ENCODE peak calls at places on chromosomes 16 and 17, in four cellular contexts. R is WTC11, J is SK-N-SH, U is K562. C is an unnamed sample.
A peak's percentile ranks its signal among the peaks of the same experiment; 100 is the strongest.

GRCh38 chr17:3738562-3739295 is 15.0 kb downstream of the HASPIN start:
- DNase-seq in U (no peak), R (no peak), J (no peak), C (no peak)

GRCh38 chr17:80725532-80725931 is 180.9 kb downstream of the RPTOR start:
- DNase-seq in R (no peak), U (no peak), J (peak; percentile 90), C (no peak)

GRCh38 chr17:15466131-15466530 is 1.3 kb downstream of the CDRT4 start:
- DNase-seq in R (no peak), U (no peak), J (peak; percentile 64), C (no peak)

GRCh38 chr17:68441064-68441770 is 16.1 kb downstream of the WIPI1 start:
- DNase-seq in U (peak; percentile 30), J (no peak), R (no peak), C (no peak)

GRCh38 chr17:77455111-77455877 is 314.5 kb downstream of the SEC14L1 start:
- DNase-seq in J (no peak), U (no peak), R (no peak), C (no peak)

GRCh38 chr17:57266842-57267241 is 10.5 kb downstream of the MSI2 start:
- DNase-seq in U (no peak), J (no peak), R (no peak), C (no peak)

GRCh38 chr16:88628512-88628974 is 9.8 kb upstream of the IL17C start:
- DNase-seq in U (peak; percentile 90), R (peak; percentile 85), J (peak; percentile 80), C (no peak)

GRCh38 chr16:67470314-67470713 is 10.6 kb downstream of the ATP6V0D1 start:
- DNase-seq in U (no peak), J (peak; percentile 61), R (no peak), C (no peak)

GRCh38 chr17:16215002-16215272 is 397 bp downstream of the NCOR1 start:
- DNase-seq in J (peak; percentile 80), R (peak; percentile 67), U (peak; percentile 39), C (no peak)

GRCh38 chr16:30606004-30606403 is 4.2 kb downstream of the ZNF689 start:
- DNase-seq in J (no peak), U (no peak), R (no peak), C (no peak)

GRCh38 chr16:84714028-84714427 is 14.2 kb downstream of the USP10 start:
- DNase-seq in J (no peak), U (no peak), R (no peak), C (no peak)

GRCh38 chr16:2603165-2604015 is 65.6 kb downstream of the PDPK1 start:
- DNase-seq in R (peak; percentile 97), U (peak; percentile 98), J (peak; percentile 99), C (peak; percentile 82)

GRCh38 chr16:19389246-19389645 is 28.4 kb upstream of the TMC5 start:
- DNase-seq in R (peak; percentile 86), J (peak; percentile 60), U (peak; percentile 67), C (peak; percentile 8)

GRCh38 chr16:24826096-24826690 is 19.6 kb upstream of the SLC5A11 start:
- DNase-seq in U (no peak), J (no peak), R (no peak), C (no peak)

GRCh38 chr17:56908061-56908542 is 5.7 kb downstream of the TRIM25 start:
- DNase-seq in U (peak; percentile 29), R (no peak), J (no peak), C (peak; percentile 60)

GRCh38 chr17:42017866-42018200 is 594 bp upstream of the DNAJC7 start:
- DNase-seq in U (peak; percentile 54), R (no peak), J (no peak), C (no peak)

GRCh38 chr17:80817321-80817845 is 174.3 kb upstream of the CHMP6 start:
- DNase-seq in U (no peak), R (no peak), J (peak; percentile 25), C (no peak)

GRCh38 chr16:75256059-75256870 is 4.8 kb upstream of the BCAR1 start:
- DNase-seq in U (peak; percentile 70), R (peak; percentile 23), J (no peak), C (no peak)

GRCh38 chr16:56910654-56911539 is 21.0 kb upstream of the HERPUD1 start:
- DNase-seq in R (no peak), J (no peak), U (no peak), C (no peak)

GRCh38 chr17:80992077-80992947 is 671 bp downstream of the CHMP6 start:
- DNase-seq in J (peak; percentile 85), U (no peak), R (peak; percentile 40), C (no peak)

GRCh38 chr17:16243811-16244567 is 27.0 kb downstream of the PIGL start:
- DNase-seq in R (no peak), U (peak; percentile 61), J (peak; percentile 16), C (no peak)

GRCh38 chr17:72879877-72880276 is 212.6 kb downstream of the SLC39A11 start:
- DNase-seq in R (no peak), J (no peak), U (no peak), C (no peak)

GRCh38 chr16:90044111-90044551 is 24.9 kb upstream of the DBNDD1 start:
- DNase-seq in U (peak; percentile 46), J (no peak), R (no peak), C (no peak)

GRCh38 chr16:10846213-10846998 is 27.8 kb upstream of the TVP23A start:
- DNase-seq in U (no peak), R (no peak), J (no peak), C (no peak)

GRCh38 chr17:78995761-78996451 is 13.7 kb downstream of the CANT1 start:
- DNase-seq in J (peak; percentile 34), R (no peak), U (no peak), C (no peak)

GRCh38 chr17:62882284-62882683 is 74.2 kb upstream of the MARCHF10 start:
- DNase-seq in R (no peak), J (no peak), U (no peak), C (no peak)

GRCh38 chr16:23466162-23466885 is 13.3 kb upstream of the COG7 start:
- DNase-seq in R (no peak), J (no peak), U (no peak), C (no peak)

GRCh38 chr17:55735784-55736405 is 13.2 kb upstream of the TMEM100 start:
- DNase-seq in U (peak; percentile 47), J (peak; percentile 52), R (peak; percentile 24), C (no peak)

GRCh38 chr17:30519707-30520106 is 42.5 kb downstream of the GOSR1 start:
- DNase-seq in U (no peak), R (no peak), J (no peak), C (no peak)

GRCh38 chr16:72715267-72715666 is 332.7 kb downstream of the ZFHX3 start:
- DNase-seq in J (no peak), U (no peak), R (no peak), C (no peak)

GRCh38 chr17:80095038-80095843 is 6.1 kb upstream of the GAA start:
- DNase-seq in J (no peak), U (no peak), R (no peak), C (no peak)

GRCh38 chr16:8620535-8620934 is 963 bp upstream of the METTL22 start:
- DNase-seq in R (no peak), U (no peak), J (no peak), C (no peak)

GRCh38 chr17:13869301-13869700 is 200.0 kb upstream of the COX10 start:
- DNase-seq in U (no peak), J (no peak), R (no peak), C (no peak)

GRCh38 chr17:13862341-13862740 is 207.0 kb upstream of the COX10 start:
- DNase-seq in R (no peak), U (no peak), J (no peak), C (no peak)

GRCh38 chr17:13865650-13866049 is 203.7 kb upstream of the COX10 start:
- DNase-seq in U (no peak), R (no peak), J (no peak), C (no peak)

DNA sequence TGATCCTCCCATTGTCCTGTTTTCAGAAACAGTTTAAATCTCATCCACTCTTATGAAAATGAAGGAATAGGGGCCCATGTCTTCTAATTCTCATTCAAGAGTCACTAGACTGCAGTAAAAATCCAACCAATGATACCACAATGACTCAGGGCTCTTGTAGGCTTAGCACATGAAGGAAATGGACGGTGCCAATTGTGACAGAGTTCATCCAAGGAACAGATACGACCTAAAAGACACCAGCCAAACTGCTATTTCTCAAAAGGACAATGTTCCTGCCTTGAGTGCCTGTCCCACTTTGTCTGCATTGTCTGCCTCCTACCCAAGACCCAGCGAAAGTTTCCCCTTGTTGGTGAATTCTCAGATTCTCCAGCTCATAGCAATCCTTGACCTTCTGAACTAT is 204.8 kb upstream of the COX10 start:
- DNase-seq in R (no peak), J (no peak), U (no peak), C (no peak)
- TF ChIP-seq USF1 in R (no peak), J (no peak), U (no peak), C (no peak)

GRCh38 chr17:44464037-44464436 is 39.2 kb downstream of the GPATCH8 start:
- DNase-seq in R (no peak), J (no peak), U (no peak), C (no peak)
- TF ChIP-seq USF1 in R (no peak), J (no peak), U (no peak), C (no peak)

DNA sequence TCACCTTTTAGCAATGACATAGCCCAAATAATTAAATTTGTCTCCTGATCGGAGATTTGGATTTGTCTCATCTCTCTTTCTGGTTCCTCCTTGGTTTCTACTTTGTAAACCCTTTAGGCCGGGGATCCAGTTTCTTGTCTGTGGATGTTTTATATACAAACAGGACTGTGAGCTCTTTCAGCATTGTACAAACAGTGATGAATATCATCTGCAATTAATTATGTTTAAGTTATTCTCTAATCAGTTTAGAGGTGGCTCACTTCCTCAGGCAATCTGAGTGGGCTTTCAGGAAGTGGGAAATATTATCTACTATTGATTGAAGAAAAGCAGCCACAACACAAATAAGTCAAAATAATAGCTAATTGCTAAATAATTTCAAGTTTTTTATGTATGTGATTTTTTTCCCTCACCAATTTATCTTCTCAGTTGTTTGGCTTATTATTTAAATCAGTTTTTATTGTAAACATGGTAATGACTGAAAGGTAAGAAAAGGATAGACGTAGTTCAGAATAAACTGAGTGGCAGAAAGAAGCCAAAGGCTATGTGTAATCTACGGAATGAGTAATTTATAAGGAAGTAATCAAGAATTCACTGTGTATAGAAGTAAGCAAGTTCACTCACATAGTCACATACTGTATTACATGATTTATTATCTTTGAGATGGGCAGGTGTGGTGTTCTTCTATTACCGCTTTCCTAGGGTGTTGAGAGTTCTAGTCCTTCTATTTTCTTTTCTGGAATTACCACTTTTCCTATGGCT is 3.4 kb upstream of the ABCC11 start:
- DNase-seq in U (no peak), J (peak; percentile 37), R (no peak), C (no peak)
- TF ChIP-seq USF1 in U (no peak), J (no peak), R (no peak), C (no peak)

GRCh38 chr16:4306439-4307214 is 9.2 kb upstream of the GLIS2 start:
- DNase-seq in J (peak; percentile 70), R (no peak), U (no peak), C (no peak)

GRCh38 chr16:4301177-4301576 is 14.7 kb upstream of the GLIS2 start:
- DNase-seq in J (no peak), U (no peak), R (no peak), C (no peak)

GRCh38 chr16:4307215-4308037 is 8.4 kb upstream of the GLIS2 start:
- DNase-seq in R (peak; percentile 94), J (peak; percentile 99), U (peak; percentile 98), C (peak; percentile 72)

GRCh38 chr16:4301968-4302367 is 13.9 kb upstream of the GLIS2 start:
- DNase-seq in R (no peak), J (no peak), U (no peak), C (no peak)

DNA sequence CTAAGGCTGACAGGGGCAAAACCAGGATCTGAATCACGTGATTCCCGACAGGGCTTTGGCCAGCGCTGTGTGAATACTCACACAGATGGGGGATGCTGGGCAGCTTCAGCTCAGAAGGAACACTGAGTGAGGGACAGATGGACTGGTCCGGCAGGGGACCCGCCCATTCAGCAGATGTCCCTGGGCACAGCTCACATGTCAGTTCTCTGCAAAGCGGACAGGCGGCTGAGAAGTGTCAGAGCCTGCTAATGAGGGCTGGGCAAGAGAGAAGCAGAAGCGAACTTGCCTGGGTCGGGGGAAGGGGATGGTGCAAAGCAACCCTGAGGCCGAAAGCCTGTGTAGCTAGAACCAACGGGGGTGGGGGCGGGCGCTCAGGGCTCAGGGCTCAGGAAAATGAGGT is 11.9 kb upstream of the GLIS2 start:
- DNase-seq in R (no peak), U (no peak), J (peak; percentile 47), C (no peak)
- TF ChIP-seq USF1 in R (no peak), U (no peak), J (no peak), C (no peak)